ENCODE peak calls at places on chromosome 20, in seven cellular contexts. Y is T1000, E is GM12865, G is RPMI8226, V is NCI-H1436, Q is T-cell, B is lung. X is an unnamed sample.

GRCh38 chr20:29497261-29497671 is 1760.2 kb upstream of the DEFB115 start:
- DNase-seq in Y (peak), V (peak), Q (no peak), B (no peak), E (peak), G (peak), X (no peak)

GRCh38 chr20:297925-298754 is 770 bp downstream of the ZCCHC3 start:
- DNase-seq in Y (no peak), V (peak), E (peak), B (peak), Q (peak), G (peak), X (no peak)

GRCh38 chr20:63706027-63706695 is 1.6 kb downstream of the ARFRP1 start:
- DNase-seq in E (peak), B (peak), G (no peak), Y (no peak), Q (no peak), V (no peak), X (no peak)

GRCh38 chr20:56924976-56925695 is 296.0 kb downstream of the TFAP2C start:
- DNase-seq in E (no peak), G (no peak), B (no peak), Y (no peak), Q (no peak), V (no peak), X (no peak)

GRCh38 chr20:49583669-49584417 is 15.9 kb upstream of the PTGIS start:
- DNase-seq in V (no peak), Y (no peak), G (peak), Q (no peak), E (no peak), B (peak), X (peak)

GRCh38 chr20:3349786-3350185 is 57.7 kb downstream of the DNAAF9 start:
- DNase-seq in Y (no peak), V (no peak), B (no peak), Q (no peak), G (no peak), E (no peak), X (no peak)

GRCh38 chr20:36847009-36847709 is 28.8 kb upstream of the TLDC2 start:
- DNase-seq in Q (no peak), V (no peak), B (no peak), E (no peak), Y (peak), G (no peak), X (no peak)

GRCh38 chr20:46051556-46052323 is 22.7 kb downstream of the SLC12A5 start:
- DNase-seq in E (no peak), Q (no peak), V (peak), G (peak), Y (no peak), B (no peak), X (no peak)

GRCh38 chr20:7926767-7927166 is 13.5 kb downstream of the HAO1 start:
- DNase-seq in G (peak), B (no peak), V (peak), Q (no peak), Y (peak), E (peak), X (peak)

GRCh38 chr20:1371235-1371782 is 21.5 kb downstream of the FKBP1A start:
- DNase-seq in B (no peak), E (no peak), Y (no peak), V (no peak), G (no peak), Q (no peak), X (no peak)

GRCh38 chr20:16125810-16126209 is 447.4 kb downstream of the KIF16B start:
- DNase-seq in Q (no peak), E (no peak), B (peak), Y (no peak), V (no peak), G (no peak), X (no peak)

GRCh38 chr20:1841554-1842140 is 53.6 kb upstream of the SIRPA start:
- DNase-seq in E (no peak), B (no peak), Q (no peak), G (no peak), Y (no peak), V (no peak), X (no peak)

GRCh38 chr20:19001177-19001576 is 187.6 kb downstream of the SCP2D1 start:
- DNase-seq in B (no peak), V (no peak), Q (no peak), Y (no peak), E (no peak), G (no peak), X (no peak)

GRCh38 chr20:36819662-36820061 is 46.1 kb upstream of the DSN1 start:
- DNase-seq in Y (no peak), V (peak), B (no peak), G (peak), Q (no peak), E (no peak), X (no peak)

GRCh38 chr20:1326031-1326930 is 2.7 kb downstream of the SDCBP2 start:
- DNase-seq in V (no peak), Q (no peak), Y (no peak), B (no peak), E (no peak), G (no peak), X (no peak)

GRCh38 chr20:22544462-22544861 is 39.9 kb downstream of the FOXA2 start:
- DNase-seq in Q (no peak), V (no peak), E (no peak), B (no peak), Y (no peak), G (no peak), X (no peak)

GRCh38 chr20:57928181-57928967 is 218.6 kb upstream of the PMEPA1 start:
- DNase-seq in Q (no peak), V (no peak), G (no peak), B (no peak), E (no peak), Y (no peak), X (peak)

GRCh38 chr20:23049201-23049932 is at the start of gene THBD:
- DNase-seq in Y (no peak), E (no peak), G (peak), V (no peak), Q (no peak), B (peak), X (peak)

GRCh38 chr20:42179768-42180167 is 561.6 kb upstream of the CHD6 start:
- DNase-seq in V (no peak), G (peak), E (peak), Y (no peak), Q (no peak), B (no peak), X (no peak)

GRCh38 chr20:3116341-3116740 is 31.8 kb upstream of the AVP start:
- DNase-seq in Q (no peak), E (no peak), G (no peak), Y (no peak), B (no peak), V (no peak), X (no peak)

GRCh38 chr20:24781061-24781980 is 167.7 kb upstream of the CST7 start:
- DNase-seq in Q (no peak), Y (no peak), B (no peak), V (no peak), E (peak), G (peak), X (no peak)

GRCh38 chr20:23602261-23602660 is 3.5 kb downstream of the CST9 start:
- DNase-seq in Y (no peak), G (no peak), Q (no peak), E (no peak), B (no peak), V (no peak), X (no peak)

GRCh38 chr20:50635676-50636600 is 55.4 kb downstream of the RIPOR3 start:
- DNase-seq in Y (peak), V (peak), B (peak), Q (peak), G (peak), E (peak), X (no peak)

GRCh38 chr20:64108731-64109389 is 1.5 kb upstream of the NPBWR2 start:
- DNase-seq in G (peak), E (no peak), B (no peak), V (no peak), Y (no peak), Q (no peak), X (no peak)

GRCh38 chr20:22716824-22717351 is 132.5 kb upstream of the FOXA2 start:
- DNase-seq in B (peak), G (peak), E (no peak), V (no peak), Y (no peak), Q (no peak), X (peak)